ENCODE peak calls at places on chromosomes 3 and 15, in five cellular contexts. F is astrocyte of the cerebellum, S is MM.1S, Z is AG04450, K is right lobe of liver. X is an unnamed sample.

GRCh38 chr3:29751647-29752263 is 470.9 kb downstream of the RBMS3 start:
- DNase-seq in S (no peak), F (no peak), Z (no peak), K (no peak), X (no peak)

GRCh38 chr3:149277338-149277813 is 55.7 kb upstream of the CP start:
- DNase-seq in S (peak), Z (peak), F (peak), K (no peak), X (peak)

GRCh38 chr3:35404571-35404970 is 234.8 kb upstream of the ARPP21 start:
- DNase-seq in Z (no peak), F (no peak), K (no peak), S (no peak), X (no peak)

GRCh38 chr3:55283441-55283925 is 203.6 kb downstream of the WNT5A start:
- DNase-seq in S (no peak), Z (no peak), K (no peak), F (no peak), X (no peak)

GRCh38 chr3:59606638-59607262 is 556.9 kb upstream of the CFAP20DC start:
- DNase-seq in Z (no peak), F (no peak), K (no peak), S (no peak), X (no peak)

GRCh38 chr3:193240850-193241706 is at the start of gene PLAAT1:
- DNase-seq in K (peak), F (peak), S (peak), Z (no peak), X (no peak)

GRCh38 chr15:67186226-67186649 is 68.2 kb downstream of the AAGAB start:
- DNase-seq in K (no peak), Z (no peak), S (no peak), F (no peak), X (no peak)

GRCh38 chr3:186239321-186239720 is 122.7 kb downstream of the DGKG start:
- DNase-seq in Z (no peak), F (no peak), S (no peak), K (no peak), X (no peak)

GRCh38 chr3:65408531-65409181 is 630.1 kb downstream of the MAGI1 start:
- DNase-seq in S (no peak), F (no peak), Z (no peak), K (no peak), X (no peak)

GRCh38 chr15:57751177-57751800 is 44.8 kb downstream of the POLR2M start:
- DNase-seq in F (peak), Z (peak), K (no peak), S (peak), X (no peak)

GRCh38 chr3:87969620-87970019 is 89.2 kb downstream of the CGGBP1 start:
- DNase-seq in K (no peak), Z (no peak), F (no peak), S (no peak), X (no peak)

GRCh38 chr3:140011611-140012277 is 76.8 kb downstream of the CLSTN2 start:
- DNase-seq in Z (no peak), K (no peak), F (no peak), S (no peak), X (no peak)

GRCh38 chr3:79766474-79767193 is 1.2 kb downstream of the ROBO1 start:
- DNase-seq in S (no peak), F (no peak), K (no peak), Z (no peak), X (no peak)

GRCh38 chr3:19632099-19633074 is 301.6 kb downstream of the EFHB start:
- DNase-seq in K (no peak), Z (no peak), S (no peak), F (no peak), X (no peak)

GRCh38 chr15:73972984-73973682 is 19.0 kb downstream of the STOML1 start:
- DNase-seq in F (peak), Z (peak), S (peak), K (peak), X (no peak)

GRCh38 chr15:74193305-74193718 is 9.3 kb downstream of the STRA6 start:
- DNase-seq in K (no peak), S (no peak), F (peak), Z (no peak), X (peak)

GRCh38 chr15:80924278-80924677 is 65.3 kb downstream of the MESD start:
- DNase-seq in K (no peak), Z (no peak), F (no peak), S (no peak), X (no peak)

GRCh38 chr3:157335677-157336076 is 101.0 kb upstream of the PTX3 start:
- DNase-seq in Z (peak), S (no peak), F (peak), K (no peak), X (no peak)

GRCh38 chr15:89912145-89912673 is 543 bp downstream of the ARPIN start:
- DNase-seq in K (peak), S (no peak), F (no peak), Z (no peak), X (no peak)

GRCh38 chr15:70585707-70586034 is 177.7 kb downstream of the UACA start:
- DNase-seq in F (no peak), K (peak), S (no peak), Z (no peak), X (no peak)

GRCh38 chr3:151312972-151313371 is 3.6 kb downstream of the GPR87 start:
- DNase-seq in S (no peak), Z (no peak), F (no peak), K (no peak), X (no peak)

GRCh38 chr15:21260966-21261395 is 179.3 kb downstream of the POTEB3 start:
- DNase-seq in K (peak), F (no peak), S (no peak), Z (no peak), X (no peak)

GRCh38 chr15:65246026-65246714 is 34.9 kb upstream of the CILP start:
- DNase-seq in S (no peak), F (no peak), K (no peak), Z (no peak), X (no peak)

GRCh38 chr3:177057768-177058167 is 139.5 kb downstream of the TBL1XR1 start:
- DNase-seq in K (no peak), F (no peak), Z (no peak), S (no peak), X (no peak)

DNA sequence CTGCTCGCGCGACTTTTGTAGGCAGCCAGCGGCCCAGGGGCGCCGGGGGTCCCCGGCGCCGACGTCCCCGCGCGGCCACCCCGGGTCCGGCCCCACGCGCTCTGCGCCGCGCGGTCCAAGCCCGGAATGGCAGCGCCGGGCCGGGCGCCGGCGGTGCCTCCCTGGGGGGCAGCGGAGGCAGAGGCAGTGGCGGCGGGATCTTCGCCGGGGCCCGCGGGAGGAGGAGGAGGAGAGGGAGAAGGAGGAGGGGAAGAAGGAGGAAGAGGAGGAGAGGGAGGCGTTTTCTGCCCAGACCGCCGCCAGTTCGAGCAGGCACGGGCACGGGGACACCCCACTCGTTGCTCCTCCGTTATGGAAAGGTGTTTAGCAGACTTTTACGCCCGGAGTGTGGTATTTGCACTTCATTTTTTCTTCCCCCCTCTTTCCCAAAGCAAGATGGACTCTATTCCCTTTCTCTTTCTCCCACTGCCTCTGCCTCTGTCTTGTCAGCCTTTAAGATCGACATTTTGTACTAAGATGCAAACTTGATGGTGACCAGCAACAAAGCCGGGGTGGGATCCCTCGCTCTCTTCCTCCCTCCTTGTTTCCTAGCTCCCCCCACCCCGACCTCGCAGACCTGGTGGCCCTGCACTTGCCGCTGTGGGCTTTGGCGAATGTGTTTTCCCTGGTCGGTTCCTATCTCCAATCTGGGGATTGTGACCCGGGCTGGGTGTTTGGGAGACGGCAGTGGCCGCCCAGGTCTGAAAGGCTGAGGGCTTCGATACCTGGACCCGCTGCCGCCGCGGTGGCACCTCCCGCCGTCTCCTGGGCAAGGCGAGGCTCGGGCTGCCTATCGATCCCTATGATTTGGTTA is 2.6 kb downstream of the BBX start:
- DNase-seq in K (peak), F (no peak), Z (no peak), S (peak), X (no peak)
- H3K4me3 ChIP-seq in K (peak), F (peak), Z (peak), S (peak), X (peak)

GRCh38 chr3:23390446-23390845 is 187.3 kb downstream of the UBE2E2 start:
- DNase-seq in Z (no peak), S (no peak), K (no peak), F (no peak), X (no peak)
- H3K4me3 ChIP-seq in Z (no peak), S (no peak), K (no peak), F (no peak), X (no peak)

GRCh38 chr3:98613616-98614015 is 20.2 kb upstream of the CPOX start:
- DNase-seq in F (peak), K (no peak), S (peak), Z (no peak), X (no peak)
- H3K4me3 ChIP-seq in F (no peak), K (no peak), S (peak), Z (no peak), X (no peak)

DNA sequence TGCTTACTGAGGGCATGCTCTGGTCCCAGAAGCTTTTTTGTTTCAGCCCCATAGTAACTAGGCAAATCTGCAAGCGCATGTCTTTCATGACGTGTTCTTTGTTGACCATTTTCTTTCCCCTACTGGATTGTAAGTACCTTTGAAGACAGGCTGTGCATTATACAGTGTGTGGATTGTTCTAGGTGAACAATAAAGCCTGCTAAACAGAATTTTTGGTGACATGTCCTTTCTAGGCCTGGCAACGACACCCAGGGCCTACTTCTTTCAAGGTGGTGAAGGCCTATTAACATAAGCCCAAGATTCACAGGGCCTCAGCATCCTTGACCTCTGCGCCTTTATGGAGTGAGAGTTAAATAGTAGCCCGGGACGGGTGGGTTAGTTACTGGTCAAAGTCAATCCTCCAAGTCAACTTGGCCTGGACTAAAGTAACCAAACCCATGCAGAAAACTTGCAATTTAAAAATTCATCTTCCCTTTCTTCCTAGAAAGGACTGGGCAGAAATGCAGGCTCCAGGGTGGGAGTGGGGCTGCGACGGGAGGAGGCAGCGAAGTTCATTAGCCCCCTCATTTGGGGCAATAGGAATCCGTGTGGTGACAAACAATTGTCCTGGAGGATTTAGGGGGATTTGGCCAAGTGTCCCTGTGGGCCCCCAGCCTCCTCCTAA is 37.6 kb upstream of the TRIM71 start:
- DNase-seq in F (no peak), Z (no peak), S (no peak), K (no peak), X (no peak)
- H3K4me3 ChIP-seq in F (peak), Z (no peak), S (peak), K (no peak), X (no peak)

GRCh38 chr3:189771842-189772494 is 140.8 kb downstream of the TP63 start:
- DNase-seq in F (no peak), Z (no peak), K (no peak), S (no peak), X (no peak)

GRCh38 chr3:189773056-189773455 is 141.9 kb downstream of the TP63 start:
- DNase-seq in K (no peak), S (no peak), F (no peak), Z (peak), X (peak)

GRCh38 chr3:189776163-189776824 is 145.1 kb downstream of the TP63 start:
- DNase-seq in S (no peak), K (no peak), F (no peak), Z (no peak), X (no peak)

GRCh38 chr3:189778340-189778950 is 147.3 kb downstream of the TP63 start:
- DNase-seq in F (no peak), S (no peak), K (no peak), Z (no peak), X (no peak)

DNA sequence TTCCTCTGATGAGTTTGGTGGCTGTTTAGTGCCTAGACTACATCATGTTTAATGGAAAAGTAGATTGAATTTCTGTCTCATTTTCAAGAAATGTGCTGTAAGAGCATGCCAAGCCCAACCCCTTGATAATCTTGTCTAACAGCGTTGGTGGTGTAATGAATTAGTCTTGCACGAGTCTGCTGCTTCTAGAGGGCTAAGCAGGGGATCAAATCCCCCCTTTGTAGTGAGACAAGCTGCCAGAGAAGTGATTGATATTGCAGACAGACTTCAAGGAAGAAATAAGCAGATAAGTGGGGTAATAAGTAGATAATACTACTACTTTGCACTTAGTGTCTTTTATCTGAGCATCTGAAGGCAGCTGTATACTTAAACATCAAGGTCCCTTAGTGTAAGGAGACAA is 141.4 kb downstream of the TP63 start:
- DNase-seq in S (no peak), F (no peak), Z (no peak), K (no peak), X (peak)
- H3K4me3 ChIP-seq in S (no peak), F (no peak), Z (peak), K (no peak), X (no peak)

DNA sequence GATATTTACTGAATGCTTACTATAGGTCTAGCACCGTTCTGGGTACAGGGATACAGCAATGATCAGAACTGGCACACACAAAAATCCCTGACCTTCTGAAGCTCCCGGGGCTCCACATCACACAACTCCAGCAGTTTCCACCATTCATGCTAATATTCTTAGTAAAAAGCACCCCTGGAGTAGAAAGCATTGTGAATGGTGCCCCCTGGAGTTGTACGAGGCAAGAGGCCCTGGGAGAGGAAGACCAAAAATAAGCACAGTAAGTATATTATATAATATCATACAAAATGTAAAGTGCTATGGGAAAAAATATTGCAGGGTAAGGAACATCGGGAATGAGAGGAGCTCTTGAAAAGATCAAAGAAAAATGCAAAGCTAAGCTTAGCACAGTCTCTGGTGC is 790 bp upstream of the SRGAP3 start:
- DNase-seq in F (no peak), Z (no peak), K (no peak), S (no peak), X (no peak)
- H3K4me3 ChIP-seq in F (no peak), Z (no peak), K (no peak), S (no peak), X (no peak)

GRCh38 chr15:34721802-34722795 is 32.7 kb downstream of the GJD2 start:
- DNase-seq in S (no peak), K (peak), Z (peak), F (no peak), X (peak)

GRCh38 chr15:34729056-34729455 is 25.7 kb downstream of the GJD2 start:
- DNase-seq in K (no peak), S (no peak), F (no peak), Z (no peak), X (no peak)

GRCh38 chr15:34724486-34724885 is 30.3 kb downstream of the GJD2 start:
- DNase-seq in K (no peak), S (no peak), F (no peak), Z (no peak), X (no peak)

GRCh38 chr15:34726407-34727100 is 28.2 kb downstream of the GJD2 start:
- DNase-seq in F (no peak), K (no peak), S (no peak), Z (peak), X (no peak)

GRCh38 chr15:34725565-34725964 is 29.2 kb downstream of the GJD2 start:
- DNase-seq in F (no peak), Z (no peak), S (no peak), K (no peak), X (no peak)
- H3K4me3 ChIP-seq in F (no peak), Z (no peak), S (no peak), K (no peak), X (no peak)

DNA sequence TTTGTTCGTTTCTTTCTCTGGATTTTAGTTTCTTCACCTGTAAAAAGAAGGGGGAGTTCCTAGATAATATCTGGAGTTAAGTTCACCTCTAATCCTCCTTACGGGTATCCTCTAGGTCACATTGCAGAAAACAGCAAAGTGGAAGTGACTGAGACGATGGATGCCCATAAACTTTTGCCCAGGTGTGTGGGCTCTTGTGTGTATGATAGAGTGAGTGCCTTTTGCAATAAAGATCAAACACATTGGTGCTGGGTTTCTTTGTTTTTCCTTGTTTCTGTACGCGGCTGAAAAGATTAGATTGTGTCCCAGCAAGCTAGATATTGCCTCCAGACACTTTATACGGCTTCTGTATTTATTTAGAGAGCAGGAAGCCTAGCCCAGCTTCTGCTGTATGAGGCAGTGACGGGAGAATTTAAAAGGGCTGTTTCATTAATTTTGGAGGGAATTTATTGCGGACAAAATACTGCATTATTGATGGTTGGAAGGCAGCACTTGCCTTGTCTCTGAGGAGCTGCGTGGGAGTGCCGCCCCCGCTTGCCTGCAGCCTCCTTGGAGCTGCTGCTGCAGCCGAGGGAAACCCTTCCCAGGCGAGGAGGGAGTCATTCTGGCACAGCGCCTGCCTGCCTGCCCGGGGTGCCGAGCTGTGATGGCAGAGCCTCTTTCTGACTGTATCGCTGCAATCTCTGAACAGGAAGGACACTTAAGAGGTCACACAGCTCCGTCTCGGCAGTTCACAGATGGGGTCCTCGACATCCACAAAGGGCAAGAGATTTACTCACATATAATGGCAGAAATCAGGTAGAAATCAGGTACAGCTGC is 38.6 kb downstream of the PYDC2 start:
- DNase-seq in F (no peak), Z (peak), S (no peak), K (no peak), X (peak)
- H3K4me3 ChIP-seq in F (peak), Z (peak), S (no peak), K (no peak), X (peak)

DNA sequence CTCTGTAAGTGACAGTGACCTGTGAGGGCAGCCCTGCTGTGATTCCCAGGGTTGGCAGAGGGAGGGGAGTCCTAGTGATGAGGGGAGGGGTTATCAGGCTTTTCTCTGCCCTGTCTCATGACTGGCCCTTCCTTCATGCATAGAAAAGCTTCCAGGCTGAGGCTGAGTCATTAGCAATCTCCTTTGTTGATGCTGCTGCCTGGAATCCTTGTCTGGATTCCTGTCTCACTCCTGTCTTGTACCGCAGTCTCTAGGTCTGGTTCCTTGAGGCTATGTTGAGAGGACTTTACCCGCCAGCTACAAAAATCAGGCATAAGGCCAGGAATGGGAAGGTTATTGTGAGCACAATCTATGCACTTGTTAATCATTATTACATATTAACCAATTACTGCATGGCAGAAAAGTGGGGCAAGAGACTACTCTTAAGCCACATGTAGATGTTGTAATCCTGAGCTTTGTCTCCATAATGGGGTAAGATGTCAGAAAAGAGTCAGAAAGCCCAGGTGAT is 7.2 kb downstream of the KLHL6 start:
- DNase-seq in Z (peak), F (peak), S (no peak), K (peak), X (peak)
- H3K4me3 ChIP-seq in Z (no peak), F (no peak), S (no peak), K (no peak), X (no peak)